ENCODE peak calls at places on chromosomes 4 and X, in nine cellular contexts. E, X, Z, B, W, L, R, F and G are unnamed samples.

GRCh38 chrX:117977521-117977920 is 139.1 kb downstream of the KLHL13 start:
- DNase-seq in F (no peak), X (no peak), E (no peak), L (no peak), R (no peak), B (no peak), W (no peak), Z (no peak), G (no peak)

GRCh38 chrX:53481816-53482485 is 47.8 kb upstream of the HSD17B10 start:
- DNase-seq in F (peak), X (peak), L (no peak), B (peak), Z (peak), R (peak), E (peak), W (no peak), G (peak)

GRCh38 chr4:165872443-165873297 is at the start of gene TLL1:
- DNase-seq in R (no peak), W (no peak), X (peak), B (no peak), Z (peak), E (peak), F (no peak), L (no peak), G (peak)

GRCh38 chrX:386239-386767 is 404 bp downstream of the PPP2R3B start:
- DNase-seq in B (no peak), W (no peak), X (no peak), R (no peak), L (no peak), Z (no peak), E (no peak), F (peak), G (peak)

GRCh38 chr4:151694819-151695730 is 65.7 kb downstream of the GATB start:
- DNase-seq in X (no peak), Z (no peak), W (peak), L (no peak), B (no peak), E (no peak), R (no peak), F (no peak), G (no peak)

GRCh38 chrX:102746134-102746584 is 25.6 kb downstream of the GPRASP3 start:
- DNase-seq in Z (peak), F (peak), B (no peak), R (no peak), L (no peak), W (peak), X (peak), E (no peak), G (peak)

GRCh38 chr4:55398966-55399365 is 3.2 kb downstream of the TMEM165 start:
- DNase-seq in F (no peak), X (no peak), L (no peak), Z (no peak), W (no peak), R (no peak), B (no peak), E (no peak), G (peak)

GRCh38 chrX:40056420-40056819 is 41.3 kb downstream of the BCOR start:
- DNase-seq in X (no peak), E (no peak), Z (no peak), B (no peak), L (no peak), R (no peak), F (no peak), W (no peak), G (no peak)

GRCh38 chr4:154329939-154330338 is 161.7 kb downstream of the DCHS2 start:
- DNase-seq in B (no peak), L (no peak), R (no peak), W (peak), Z (peak), F (no peak), X (no peak), E (peak), G (no peak)

GRCh38 chr4:127772769-127773671 is 9.1 kb upstream of the HSPA4L start:
- DNase-seq in B (no peak), W (no peak), R (no peak), E (no peak), X (no peak), F (no peak), L (no peak), Z (no peak), G (no peak)

GRCh38 chr4:77433102-77433733 is 172.4 kb upstream of the CXCL13 start:
- DNase-seq in B (no peak), L (no peak), W (no peak), R (peak), F (peak), X (peak), Z (peak), E (peak), G (no peak)

GRCh38 chrX:3638280-3638873 is 75.1 kb downstream of the PRKX start:
- DNase-seq in F (peak), R (peak), E (peak), B (no peak), L (no peak), W (no peak), X (peak), Z (peak), G (peak)

GRCh38 chr4:122142687-122143086 is 9.4 kb upstream of the BLTP1 start:
- DNase-seq in L (no peak), F (no peak), Z (no peak), R (no peak), B (no peak), X (no peak), W (no peak), E (no peak), G (no peak)

GRCh38 chr4:20960291-20960690 is 260.0 kb downstream of the PACRGL start:
- DNase-seq in B (no peak), E (no peak), Z (no peak), X (no peak), F (no peak), W (no peak), L (no peak), R (no peak), G (no peak)

GRCh38 chr4:3679851-3680311 is 86.3 kb upstream of the ADRA2C start:
- DNase-seq in E (no peak), F (no peak), X (no peak), Z (no peak), L (no peak), W (peak), B (no peak), R (no peak), G (peak)

GRCh38 chrX:123860983-123861382 is 1.1 kb downstream of the XIAP start:
- DNase-seq in E (peak), Z (peak), F (no peak), B (no peak), L (no peak), X (peak), R (no peak), W (no peak), G (no peak)

GRCh38 chrX:114798902-114799301 is 215.0 kb downstream of the HTR2C start:
- DNase-seq in L (no peak), E (peak), X (peak), F (no peak), R (no peak), B (no peak), W (no peak), Z (peak), G (no peak)

GRCh38 chr4:163587867-163588266 is 93.4 kb downstream of the TMA16 start:
- DNase-seq in B (no peak), L (no peak), X (peak), E (no peak), F (peak), W (no peak), Z (no peak), R (no peak), G (no peak)

GRCh38 chr4:183348136-183348535 is 25.9 kb upstream of the CLDN24 start:
- DNase-seq in B (no peak), R (no peak), Z (no peak), F (no peak), E (no peak), L (no peak), W (no peak), X (no peak), G (no peak)

GRCh38 chrX:64198046-64198445 is 7.5 kb downstream of the AMER1 start:
- DNase-seq in Z (peak), F (no peak), X (no peak), R (no peak), E (no peak), W (no peak), L (no peak), B (no peak), G (no peak)

GRCh38 chr4:159607824-159608223 is 504.9 kb downstream of the RAPGEF2 start:
- DNase-seq in X (no peak), F (no peak), B (no peak), W (no peak), E (no peak), R (no peak), L (no peak), Z (no peak), G (no peak)

GRCh38 chr4:135731681-135732080 is 1530.1 kb upstream of the PABPC4L start:
- DNase-seq in E (no peak), B (no peak), R (no peak), L (no peak), Z (no peak), F (no peak), W (no peak), X (no peak), G (no peak)

GRCh38 chrX:41470706-41471105 is 23.6 kb downstream of the NYX start:
- DNase-seq in L (no peak), R (no peak), W (no peak), B (no peak), Z (peak), X (no peak), F (no peak), E (no peak), G (no peak)

GRCh38 chrX:12701625-12702024 is 89.6 kb upstream of the PRPS2 start:
- DNase-seq in E (peak), L (no peak), Z (peak), F (peak), X (peak), B (no peak), W (no peak), R (peak), G (peak)

GRCh38 chrX:12700745-12701144 is 90.5 kb upstream of the PRPS2 start:
- DNase-seq in W (no peak), X (no peak), Z (no peak), F (no peak), L (no peak), E (no peak), R (no peak), B (no peak), G (no peak)

GRCh38 chrX:12704706-12705105 is 86.5 kb upstream of the PRPS2 start:
- DNase-seq in E (no peak), W (no peak), R (no peak), L (no peak), B (no peak), F (no peak), Z (no peak), X (no peak), G (no peak)

DNA sequence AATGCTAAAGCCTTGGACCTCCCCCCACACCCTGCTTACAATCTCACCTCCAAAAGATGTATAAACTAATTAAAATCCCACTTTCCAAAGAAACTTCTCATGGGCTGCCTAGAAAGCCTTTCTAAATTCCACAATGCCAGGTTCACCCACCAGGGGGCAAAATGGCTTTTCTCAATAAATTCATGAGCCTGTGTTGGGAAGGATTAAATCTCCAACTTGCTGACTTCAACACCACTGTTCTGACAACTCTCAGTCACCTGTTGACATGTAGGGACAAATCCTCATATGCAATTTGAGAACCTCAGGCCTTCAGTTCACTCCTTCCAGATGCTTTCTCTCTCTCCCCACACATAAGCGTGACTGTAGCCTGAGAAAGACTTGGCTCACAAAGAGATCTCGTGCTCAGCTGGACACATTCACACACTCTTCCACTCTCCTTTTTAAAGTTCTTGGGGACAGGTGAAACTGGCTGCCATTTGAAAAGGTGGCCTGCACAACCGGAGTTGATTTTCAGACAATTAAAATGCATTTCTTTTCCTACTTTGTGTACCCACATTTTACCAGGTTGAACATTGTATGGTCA is 88.6 kb upstream of the PRPS2 start:
- DNase-seq in L (no peak), F (no peak), X (no peak), W (no peak), B (no peak), E (peak), Z (peak), R (no peak), G (peak)
- TF ChIP-seq CTCF in L (no peak), F (no peak), X (peak), W (no peak), B (no peak), E (peak), Z (no peak), R (no peak), G (peak)

GRCh38 chrX:134764202-134764785 is 106.0 kb upstream of the PLAC1 start:
- DNase-seq in R (no peak), L (no peak), X (peak), Z (peak), F (peak), E (peak), W (no peak), B (no peak), G (no peak)
- TF ChIP-seq CTCF in R (no peak), L (no peak), X (peak), Z (no peak), F (no peak), E (peak), W (no peak), B (no peak), G (no peak)

GRCh38 chr4:139633661-139634060 is 32.0 kb upstream of the MGST2 start:
- DNase-seq in R (peak), E (peak), F (no peak), Z (peak), X (no peak), B (no peak), W (no peak), L (no peak), G (peak)
- TF ChIP-seq CTCF in R (peak), E (peak), F (no peak), Z (peak), X (peak), B (no peak), W (peak), L (peak), G (peak)

DNA sequence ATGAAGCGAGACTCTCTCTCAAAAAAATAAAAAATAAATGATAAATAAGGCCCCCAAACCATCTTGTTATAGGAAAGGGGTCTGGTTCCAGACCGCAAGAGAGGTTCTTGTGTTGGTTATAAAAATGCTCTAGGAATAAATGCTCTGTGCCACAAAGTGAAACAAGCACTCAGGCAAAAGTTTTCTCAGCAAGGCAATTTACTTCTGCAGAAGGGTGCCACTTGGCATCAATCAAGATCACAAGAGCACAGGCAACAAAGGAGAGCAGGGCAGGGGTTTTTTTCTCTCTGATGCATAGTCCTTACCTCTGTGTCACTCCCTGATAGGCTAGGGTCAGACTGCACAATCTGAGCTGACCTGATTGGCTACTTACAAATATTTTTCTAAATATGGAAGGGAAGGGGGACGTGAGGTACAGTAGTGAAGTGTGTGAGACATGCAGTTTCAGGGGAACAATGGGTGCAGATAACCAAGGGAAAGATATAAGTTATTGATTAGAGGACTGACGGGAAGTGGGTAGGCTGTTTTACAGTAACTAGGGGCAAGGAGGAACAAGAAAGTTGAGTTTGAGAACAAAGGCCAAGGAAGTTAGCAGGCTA is 29.8 kb upstream of the FUNDC1 start:
- DNase-seq in F (no peak), B (no peak), R (no peak), E (no peak), X (no peak), W (no peak), Z (no peak), L (no peak), G (no peak)
- TF ChIP-seq CTCF in F (no peak), B (no peak), R (no peak), E (no peak), X (no peak), W (no peak), Z (no peak), L (no peak), G (no peak)

GRCh38 chr4:80321341-80321740 is 14.2 kb upstream of the CFAP299 start:
- DNase-seq in E (no peak), X (no peak), Z (no peak), F (no peak), W (no peak), L (no peak), R (no peak), B (no peak), G (no peak)

GRCh38 chr4:80324171-80324570 is 11.4 kb upstream of the CFAP299 start:
- DNase-seq in L (no peak), R (no peak), Z (no peak), W (no peak), E (no peak), B (no peak), X (no peak), F (no peak), G (no peak)

GRCh38 chr4:80322716-80323115 is 12.8 kb upstream of the CFAP299 start:
- DNase-seq in Z (peak), B (no peak), W (no peak), X (peak), F (no peak), E (peak), R (no peak), L (no peak), G (no peak)

DNA sequence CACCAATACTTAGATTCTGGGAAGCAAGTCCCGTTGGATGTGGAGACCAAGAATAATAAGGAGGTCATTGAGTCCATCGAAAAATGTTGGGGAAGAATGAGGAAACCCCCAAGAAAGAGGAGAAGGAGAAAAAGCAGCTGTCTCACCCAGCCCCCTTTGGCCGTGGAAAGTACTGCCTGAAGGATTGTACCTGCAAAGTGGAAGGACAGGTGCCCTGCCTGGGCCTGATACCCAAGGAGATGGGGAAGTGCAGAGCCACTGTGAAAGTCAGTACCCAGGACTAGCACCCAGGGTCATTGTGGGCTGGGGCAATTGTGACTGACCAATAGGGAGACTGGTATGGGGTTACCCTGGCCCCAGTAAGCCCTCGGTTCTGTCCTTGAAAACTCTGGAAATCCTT is 13.8 kb upstream of the CFAP299 start:
- DNase-seq in E (no peak), L (no peak), B (no peak), Z (no peak), R (no peak), W (no peak), F (no peak), X (no peak), G (no peak)
- TF ChIP-seq CTCF in E (no peak), L (no peak), B (no peak), Z (no peak), R (no peak), W (no peak), F (no peak), X (no peak), G (no peak)

DNA sequence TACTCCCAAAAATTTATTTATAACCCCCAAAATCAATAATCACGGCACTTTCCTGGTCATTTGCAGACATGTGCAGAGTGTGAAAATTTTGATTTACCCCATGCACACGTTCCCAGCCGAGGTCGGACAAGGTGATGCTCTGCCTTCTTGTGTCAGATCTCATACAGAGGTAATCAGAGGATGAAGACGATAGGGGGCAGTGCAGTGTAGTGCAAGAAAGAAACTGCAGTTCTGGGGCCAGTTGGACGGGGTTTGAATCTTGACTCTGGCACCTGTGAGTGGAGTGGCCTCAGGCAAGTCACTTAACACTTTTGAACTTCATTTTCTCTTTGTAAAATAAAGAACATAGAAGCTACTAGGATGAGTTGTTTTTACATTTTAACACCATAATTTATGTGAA is 88.4 kb downstream of the FRMPD3 start:
- DNase-seq in X (peak), L (no peak), Z (peak), E (peak), F (peak), B (no peak), W (no peak), R (peak), G (no peak)
- TF ChIP-seq CTCF in X (peak), L (no peak), Z (peak), E (peak), F (no peak), B (no peak), W (peak), R (peak), G (peak)

DNA sequence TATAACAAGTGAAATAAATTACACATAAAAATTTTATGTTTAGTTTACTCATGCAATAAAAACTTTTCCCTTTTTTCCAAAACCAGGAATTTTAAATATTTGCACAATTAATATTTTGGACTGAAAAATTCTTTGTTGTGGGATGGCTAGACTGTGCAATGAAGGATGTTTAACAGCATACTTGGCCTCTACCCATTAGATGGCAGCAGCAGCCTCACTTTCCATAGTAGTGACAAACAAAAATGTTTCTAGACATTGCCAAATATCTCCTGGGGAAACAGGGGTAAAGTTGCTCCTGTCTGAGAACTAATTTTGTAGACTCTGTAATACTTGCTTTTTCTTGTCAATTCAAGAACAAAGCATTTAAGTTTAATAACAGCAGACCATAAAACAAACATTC is 49.8 kb downstream of the SCLT1 start:
- DNase-seq in W (no peak), X (peak), L (no peak), R (no peak), Z (peak), E (peak), F (no peak), B (no peak), G (no peak)
- TF ChIP-seq CTCF in W (no peak), X (peak), L (no peak), R (no peak), Z (peak), E (peak), F (no peak), B (no peak), G (no peak)

GRCh38 chrX:146396409-146396808 is 413.2 kb upstream of the CXorf51B start:
- DNase-seq in F (no peak), X (no peak), B (no peak), R (no peak), Z (no peak), E (peak), W (no peak), L (no peak), G (no peak)
- TF ChIP-seq CTCF in F (no peak), X (no peak), B (no peak), R (no peak), Z (no peak), E (no peak), W (no peak), L (no peak), G (no peak)